ENCODE peak calls at places on chromosome 10, in five cellular contexts. One of them, this sample, is unnamed.

GRCh38 chr10:101649530-101650085 is 45.4 kb downstream of the FBXW4 start:
- DNase-seq in AG04450: no peak
- DNase-seq in NCI-H1694 treated with DMSO at 0.1 percent for 48 hours: no peak
- DNase-seq in ovary: no peak
- DNase-seq in GM23248: peak
- DNase-seq in this sample: no peak

GRCh38 chr10:122132882-122133634 is 138.0 kb upstream of the BTBD16 start:
- DNase-seq in ovary: no peak
- DNase-seq in AG04450: no peak
- DNase-seq in GM23248: no peak
- DNase-seq in NCI-H1694 treated with DMSO at 0.1 percent for 48 hours: no peak
- DNase-seq in this sample: no peak

GRCh38 chr10:43816351-43817321 is 168.0 kb upstream of the ZNF32 start:
- DNase-seq in GM23248: peak
- DNase-seq in AG04450: peak
- DNase-seq in NCI-H1694 treated with DMSO at 0.1 percent for 48 hours: no peak
- DNase-seq in ovary: peak
- DNase-seq in this sample: peak

GRCh38 chr10:44963772-44964633 is 4.4 kb downstream of the RASSF4 start:
- DNase-seq in ovary: no peak
- DNase-seq in GM23248: no peak
- DNase-seq in NCI-H1694 treated with DMSO at 0.1 percent for 48 hours: peak
- DNase-seq in AG04450: no peak
- DNase-seq in this sample: peak

GRCh38 chr10:43237631-43238446 is 29.0 kb downstream of the RASGEF1A start:
- DNase-seq in AG04450: no peak
- DNase-seq in ovary: peak
- DNase-seq in NCI-H1694 treated with DMSO at 0.1 percent for 48 hours: no peak
- DNase-seq in GM23248: no peak
- DNase-seq in this sample: no peak

GRCh38 chr10:92290076-92290836 is 622 bp downstream of the CPEB3 start:
- DNase-seq in GM23248: peak
- DNase-seq in AG04450: no peak
- DNase-seq in ovary: peak
- DNase-seq in NCI-H1694 treated with DMSO at 0.1 percent for 48 hours: peak
- DNase-seq in this sample: peak

GRCh38 chr10:108204528-108205313 is 1040.2 kb upstream of the SORCS1 start:
- DNase-seq in ovary: no peak
- DNase-seq in NCI-H1694 treated with DMSO at 0.1 percent for 48 hours: peak
- DNase-seq in GM23248: peak
- DNase-seq in AG04450: no peak
- DNase-seq in this sample: no peak

GRCh38 chr10:119395287-119396007 is 147.1 kb downstream of the RGS10 start:
- DNase-seq in AG04450: no peak
- DNase-seq in ovary: no peak
- DNase-seq in GM23248: no peak
- DNase-seq in NCI-H1694 treated with DMSO at 0.1 percent for 48 hours: no peak
- DNase-seq in this sample: peak

GRCh38 chr10:98963608-98964007 is 272.0 kb downstream of the HPSE2 start:
- DNase-seq in NCI-H1694 treated with DMSO at 0.1 percent for 48 hours: no peak
- DNase-seq in AG04450: no peak
- DNase-seq in GM23248: no peak
- DNase-seq in ovary: no peak
- DNase-seq in this sample: no peak

GRCh38 chr10:9188022-9188810 is 1133.7 kb downstream of the GATA3 start:
- DNase-seq in NCI-H1694 treated with DMSO at 0.1 percent for 48 hours: no peak
- DNase-seq in AG04450: no peak
- DNase-seq in ovary: no peak
- DNase-seq in GM23248: peak
- DNase-seq in this sample: no peak

GRCh38 chr10:63491558-63492316 is 26.0 kb upstream of the JMJD1C start:
- DNase-seq in AG04450: no peak
- DNase-seq in NCI-H1694 treated with DMSO at 0.1 percent for 48 hours: no peak
- DNase-seq in ovary: peak
- DNase-seq in GM23248: peak
- DNase-seq in this sample: no peak

GRCh38 chr10:77405771-77406241 is 231.8 kb downstream of the KCNMA1 start:
- DNase-seq in NCI-H1694 treated with DMSO at 0.1 percent for 48 hours: peak
- DNase-seq in AG04450: no peak
- DNase-seq in ovary: peak
- DNase-seq in GM23248: peak
- DNase-seq in this sample: peak

GRCh38 chr10:124149681-124150080 is 56.3 kb upstream of the CHST15 start:
- DNase-seq in GM23248: no peak
- DNase-seq in AG04450: no peak
- DNase-seq in ovary: no peak
- DNase-seq in NCI-H1694 treated with DMSO at 0.1 percent for 48 hours: peak
- DNase-seq in this sample: no peak

GRCh38 chr10:94235470-94235869 is 127.3 kb downstream of the NOC3L start:
- DNase-seq in AG04450: no peak
- DNase-seq in ovary: no peak
- DNase-seq in NCI-H1694 treated with DMSO at 0.1 percent for 48 hours: no peak
- DNase-seq in GM23248: no peak
- DNase-seq in this sample: no peak

GRCh38 chr10:60611291-60611747 is 167.0 kb upstream of the CDK1 start:
- DNase-seq in NCI-H1694 treated with DMSO at 0.1 percent for 48 hours: no peak
- DNase-seq in AG04450: no peak
- DNase-seq in GM23248: peak
- DNase-seq in ovary: no peak
- DNase-seq in this sample: no peak

GRCh38 chr10:78212134-78212785 is 178.6 kb downstream of the RPS24 start:
- DNase-seq in ovary: peak
- DNase-seq in AG04450: no peak
- DNase-seq in GM23248: peak
- DNase-seq in NCI-H1694 treated with DMSO at 0.1 percent for 48 hours: no peak
- DNase-seq in this sample: no peak

GRCh38 chr10:107687702-107688101 is 523.2 kb upstream of the SORCS1 start:
- DNase-seq in AG04450: no peak
- DNase-seq in ovary: no peak
- DNase-seq in NCI-H1694 treated with DMSO at 0.1 percent for 48 hours: no peak
- DNase-seq in GM23248: peak
- DNase-seq in this sample: no peak

GRCh38 chr10:25934673-25935139 is 677 bp downstream of the MYO3A start:
- DNase-seq in GM23248: no peak
- DNase-seq in NCI-H1694 treated with DMSO at 0.1 percent for 48 hours: no peak
- DNase-seq in ovary: no peak
- DNase-seq in AG04450: no peak
- DNase-seq in this sample: no peak

GRCh38 chr10:89845541-89846275 is 144.3 kb downstream of the KIF20B start:
- DNase-seq in AG04450: no peak
- DNase-seq in NCI-H1694 treated with DMSO at 0.1 percent for 48 hours: no peak
- DNase-seq in ovary: no peak
- DNase-seq in GM23248: peak
- DNase-seq in this sample: no peak

GRCh38 chr10:5095687-5096086 is 1.5 kb downstream of the AKR1C3 start:
- DNase-seq in NCI-H1694 treated with DMSO at 0.1 percent for 48 hours: no peak
- DNase-seq in ovary: no peak
- DNase-seq in AG04450: no peak
- DNase-seq in GM23248: peak
- DNase-seq in this sample: no peak

GRCh38 chr10:23558361-23558799 is 119.5 kb downstream of the OTUD1 start:
- DNase-seq in ovary: no peak
- DNase-seq in NCI-H1694 treated with DMSO at 0.1 percent for 48 hours: no peak
- DNase-seq in GM23248: peak
- DNase-seq in AG04450: no peak
- DNase-seq in this sample: no peak

GRCh38 chr10:51427758-51428157 is 271.6 kb downstream of the CSTF2T start:
- DNase-seq in GM23248: peak
- DNase-seq in AG04450: no peak
- DNase-seq in ovary: no peak
- DNase-seq in NCI-H1694 treated with DMSO at 0.1 percent for 48 hours: no peak
- DNase-seq in this sample: no peak

GRCh38 chr10:48287417-48288391 is 13.2 kb upstream of the FRMPD2 start:
- DNase-seq in ovary: no peak
- DNase-seq in NCI-H1694 treated with DMSO at 0.1 percent for 48 hours: peak
- DNase-seq in AG04450: no peak
- DNase-seq in GM23248: no peak
- DNase-seq in this sample: peak

GRCh38 chr10:37495415-37495814 is 362.0 kb downstream of the ZNF248 start:
- DNase-seq in AG04450: no peak
- DNase-seq in GM23248: peak
- DNase-seq in ovary: no peak
- DNase-seq in NCI-H1694 treated with DMSO at 0.1 percent for 48 hours: no peak
- DNase-seq in this sample: no peak

GRCh38 chr10:132476146-132477065 is 61.2 kb upstream of the INPP5A start:
- DNase-seq in ovary: no peak
- DNase-seq in GM23248: no peak
- DNase-seq in NCI-H1694 treated with DMSO at 0.1 percent for 48 hours: no peak
- DNase-seq in AG04450: no peak
- DNase-seq in this sample: no peak

GRCh38 chr10:97612386-97612785 is 20.9 kb downstream of the MORN4 start:
- DNase-seq in AG04450: peak
- DNase-seq in NCI-H1694 treated with DMSO at 0.1 percent for 48 hours: peak
- DNase-seq in ovary: no peak
- DNase-seq in GM23248: peak
- DNase-seq in this sample: no peak

GRCh38 chr10:24383681-24384106 is 174.8 kb downstream of the KIAA1217 start:
- DNase-seq in AG04450: peak
- DNase-seq in GM23248: peak
- DNase-seq in ovary: peak
- DNase-seq in NCI-H1694 treated with DMSO at 0.1 percent for 48 hours: no peak
- DNase-seq in this sample: peak

GRCh38 chr10:106360870-106361269 is 803.6 kb downstream of the SORCS1 start:
- DNase-seq in AG04450: peak
- DNase-seq in GM23248: peak
- DNase-seq in ovary: no peak
- DNase-seq in NCI-H1694 treated with DMSO at 0.1 percent for 48 hours: no peak
- DNase-seq in this sample: no peak

GRCh38 chr10:12350167-12350872 is 973 bp downstream of the CAMK1D start:
- DNase-seq in NCI-H1694 treated with DMSO at 0.1 percent for 48 hours: no peak
- DNase-seq in ovary: peak
- DNase-seq in GM23248: peak
- DNase-seq in AG04450: no peak
- DNase-seq in this sample: no peak

GRCh38 chr10:121605708-121606107 is 7.5 kb upstream of the FGFR2 start:
- DNase-seq in ovary: no peak
- DNase-seq in NCI-H1694 treated with DMSO at 0.1 percent for 48 hours: no peak
- DNase-seq in GM23248: no peak
- DNase-seq in AG04450: no peak
- DNase-seq in this sample: no peak

This sample was measured in stomach.